ENCODE peak calls at places on chromosomes 11 and 22, in six cellular contexts. T, F, P, A, U and L are unnamed samples.

GRCh38 chr11:131351848-131352247 is 18.6 kb upstream of the NTM start:
- DNase-seq in T (no peak), F (no peak), P (no peak), A (no peak), U (no peak), L (no peak)

GRCh38 chr11:665707-666281 is 28.7 kb downstream of the DRD4 start:
- DNase-seq in T (no peak), F (no peak), P (no peak), A (no peak), U (no peak), L (no peak)

GRCh38 chr11:87451400-87451799 is 413.7 kb downstream of the TMEM135 start:
- DNase-seq in T (no peak), F (no peak), P (no peak), A (no peak), U (peak; percentile 11), L (no peak)

GRCh38 chr11:20894296-20894695 is 224.9 kb downstream of the NELL1 start:
- DNase-seq in T (no peak), F (no peak), P (no peak), A (no peak), U (no peak), L (no peak)

GRCh38 chr11:68010058-68011041 is at the start of gene ALDH3B1:
- DNase-seq in T (peak; percentile 100), F (peak; percentile 97), P (peak; percentile 95), A (peak; percentile 17), U (peak; percentile 53), L (peak; percentile 61)

GRCh38 chr22:48380016-48380665 is 1447.5 kb downstream of the BRD1 start:
- DNase-seq in T (no peak), F (no peak), P (peak; percentile 20), A (no peak), U (no peak), L (no peak)

GRCh38 chr11:57482782-57483569 is 22.6 kb downstream of the RTN4RL2 start:
- DNase-seq in T (peak; percentile 89), F (no peak), P (peak; percentile 44), A (peak; percentile 74), U (peak; percentile 78), L (peak; percentile 83)

GRCh38 chr11:128196235-128196634 is 391.1 kb downstream of the ETS1 start:
- DNase-seq in T (no peak), F (no peak), P (no peak), A (no peak), U (no peak), L (no peak)

GRCh38 chr11:2795491-2795991 is 90.0 kb downstream of the CDKN1C start:
- DNase-seq in T (no peak), F (no peak), P (no peak), A (no peak), U (peak; percentile 9), L (no peak)

GRCh38 chr11:70016666-70017347 is 61.3 kb upstream of the ANO1 start:
- DNase-seq in T (no peak), F (no peak), P (no peak), A (no peak), U (no peak), L (no peak)

GRCh38 chr22:47164514-47165337 is 402.3 kb downstream of the TBC1D22A start:
- DNase-seq in T (no peak), F (no peak), P (no peak), A (no peak), U (no peak), L (no peak)

GRCh38 chr11:104003491-104003890 is 32.9 kb upstream of the DDI1 start:
- DNase-seq in T (no peak), F (no peak), P (no peak), A (peak; percentile 24), U (no peak), L (no peak)

GRCh38 chr11:8082391-8083087 is 1.5 kb downstream of the TUB start:
- DNase-seq in T (no peak), F (no peak), P (no peak), A (peak; percentile 64), U (peak; percentile 61), L (no peak)

GRCh38 chr11:72395993-72396392 is 38.3 kb downstream of the CLPB start:
- DNase-seq in T (no peak), F (no peak), P (no peak), A (no peak), U (no peak), L (no peak)

GRCh38 chr11:86745571-86745970 is 54.8 kb upstream of the PRSS23 start:
- DNase-seq in T (no peak), F (no peak), P (no peak), A (no peak), U (no peak), L (no peak)

GRCh38 chr22:49112661-49113626 is 714.7 kb downstream of the BRD1 start:
- DNase-seq in T (no peak), F (no peak), P (no peak), A (no peak), U (no peak), L (peak; percentile 15)

GRCh38 chr22:49113758-49114157 is 713.9 kb downstream of the BRD1 start:
- DNase-seq in T (no peak), F (no peak), P (no peak), A (no peak), U (no peak), L (no peak)

GRCh38 chr11:73236879-73237278 is 18.8 kb downstream of the P2RY2 start:
- DNase-seq in T (peak; percentile 80), F (no peak), P (peak; percentile 61), A (peak; percentile 58), U (peak; percentile 83), L (peak; percentile 52)

GRCh38 chr11:73509188-73509587 is 88.7 kb downstream of the FAM168A start:
- DNase-seq in T (no peak), F (no peak), P (no peak), A (no peak), U (no peak), L (no peak)

GRCh38 chr11:20131744-20132666 is 28.3 kb downstream of the DBX1 start:
- DNase-seq in T (peak; percentile 46), F (no peak), P (peak; percentile 68), A (peak; percentile 67), U (peak; percentile 80), L (no peak)

GRCh38 chr11:72629266-72629665 is 45.0 kb downstream of the PDE2A start:
- DNase-seq in T (no peak), F (peak; percentile 94), P (no peak), A (no peak), U (no peak), L (no peak)

GRCh38 chr11:44427432-44427831 is 117.5 kb upstream of the ALX4 start:
- DNase-seq in T (peak; percentile 52), F (no peak), P (no peak), A (peak; percentile 21), U (peak; percentile 83), L (peak; percentile 4)

GRCh38 chr11:9687736-9688494 is 24.0 kb downstream of the SWAP70 start:
- DNase-seq in T (peak; percentile 35), F (no peak), P (peak; percentile 53), A (peak; percentile 58), U (no peak), L (no peak)

GRCh38 chr22:28151241-28151640 is 232.2 kb upstream of the PITPNB start:
- DNase-seq in T (no peak), F (no peak), P (no peak), A (no peak), U (no peak), L (no peak)

GRCh38 chr11:71372693-71373657 is 75.2 kb downstream of the DHCR7 start:
- DNase-seq in T (peak; percentile 14), F (no peak), P (no peak), A (peak; percentile 14), U (no peak), L (no peak)

GRCh38 chr11:63745304-63746170 is 23.0 kb downstream of the ZFTA start:
- DNase-seq in T (peak; percentile 48), F (no peak), P (no peak), A (no peak), U (no peak), L (no peak)

GRCh38 chr11:68673291-68673930 is 10.9 kb upstream of the GAL start:
- DNase-seq in T (no peak), F (no peak), P (no peak), A (no peak), U (no peak), L (no peak)

GRCh38 chr22:48902001-48902869 is 925.4 kb downstream of the BRD1 start:
- DNase-seq in T (no peak), F (no peak), P (no peak), A (no peak), U (no peak), L (no peak)

GRCh38 chr11:13114566-13115465 is 105.7 kb downstream of the RASSF10 start:
- DNase-seq in T (peak; percentile 19), F (peak; percentile 78), P (peak; percentile 50), A (peak; percentile 49), U (peak; percentile 66), L (no peak)

DNA sequence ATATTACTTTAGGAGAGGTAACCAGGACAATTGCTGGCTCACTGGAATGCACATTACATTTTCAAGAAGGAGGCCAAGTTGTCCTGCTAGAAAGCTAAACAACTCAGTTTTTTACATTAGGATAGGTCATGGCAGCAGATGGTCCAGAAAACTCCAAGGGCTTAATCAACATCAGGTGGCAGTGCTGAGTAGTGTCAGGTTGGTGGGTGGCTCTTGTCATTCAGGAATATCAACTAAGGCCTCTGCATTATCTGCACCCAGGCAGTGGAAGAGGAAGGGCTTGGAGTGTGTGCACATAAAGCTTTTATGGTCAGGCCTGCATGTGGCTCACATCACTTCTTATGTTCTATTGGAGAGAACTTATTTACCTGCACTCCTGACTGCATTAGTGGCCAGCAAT is 32.2 kb upstream of the OR4B1 start:
- DNase-seq in T (peak; percentile 15), F (no peak), P (no peak), A (no peak), U (no peak), L (no peak)
- TF ChIP-seq CTCF in T (no peak), F (no peak), P (no peak), A (no peak), U (no peak), L (no peak)

GRCh38 chr11:83088965-83089364 is 17.3 kb upstream of the RAB30 start:
- DNase-seq in T (peak; percentile 27), F (no peak), P (no peak), A (no peak), U (no peak), L (no peak)
- TF ChIP-seq CTCF in T (no peak), F (no peak), P (no peak), A (no peak), U (no peak), L (no peak)

DNA sequence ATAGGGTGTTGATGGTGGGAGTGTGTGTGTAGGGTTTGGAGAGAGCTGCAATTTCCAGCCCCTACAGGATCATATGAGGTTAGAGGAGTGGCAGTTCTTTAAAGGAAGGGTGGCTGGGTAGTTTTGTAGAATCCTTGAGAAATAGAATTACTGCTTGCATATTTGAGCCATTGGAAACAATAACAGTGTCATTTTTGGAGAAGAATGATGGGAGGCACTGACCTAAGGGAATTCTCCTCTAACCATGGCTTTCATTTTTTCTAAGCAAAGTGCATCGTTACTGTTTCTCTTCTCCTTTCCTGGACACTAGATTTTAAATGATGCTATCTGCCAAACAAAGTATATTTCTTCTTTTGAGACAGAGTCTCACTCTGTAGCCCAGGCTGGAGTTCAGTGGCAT is 66.9 kb upstream of the RRM1 start:
- DNase-seq in T (no peak), F (no peak), P (no peak), A (no peak), U (no peak), L (no peak)
- TF ChIP-seq CTCF in T (no peak), F (no peak), P (no peak), A (no peak), U (no peak), L (no peak)

DNA sequence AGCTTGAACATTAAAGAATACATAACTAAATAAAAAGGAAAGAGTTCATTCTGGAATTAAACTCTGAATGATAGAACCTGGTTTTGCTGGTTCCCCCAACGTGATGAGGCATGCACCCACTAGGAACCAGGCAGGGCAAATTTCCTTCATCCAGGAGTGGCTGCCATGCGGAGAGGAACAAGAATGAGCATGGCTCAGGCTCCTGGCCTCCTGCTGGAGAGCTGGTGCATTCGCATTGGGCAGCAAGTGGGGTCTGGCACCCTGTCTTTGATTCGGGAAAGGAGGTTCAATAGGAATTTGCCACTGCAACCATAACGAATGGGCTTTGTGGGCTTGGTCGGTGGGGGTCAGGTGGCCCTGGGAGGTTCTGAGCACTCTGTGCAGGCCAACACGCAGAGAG is 169.8 kb upstream of the TENM4 start:
- DNase-seq in T (no peak), F (no peak), P (no peak), A (no peak), U (peak; percentile 29), L (no peak)
- TF ChIP-seq CTCF in T (no peak), F (no peak), P (no peak), A (no peak), U (no peak), L (no peak)